ENCODE peak calls at places on chromosomes 6 and 20, in six cellular contexts. H, L, D, Z, F and A are unnamed samples.
A peak's percentile ranks its signal among the peaks of the same experiment; 100 is the strongest.

GRCh38 chr6:139449611-139450000 is 75.2 kb upstream of the CITED2 start:
- DNase-seq in F (no peak), D (no peak), L (peak; percentile 45), H (no peak), Z (no peak), A (peak; percentile 29)

GRCh38 chr6:117531346-117531745 is 48.9 kb downstream of the DCBLD1 start:
- DNase-seq in L (no peak), Z (no peak), D (no peak), F (no peak), H (no peak), A (no peak)

GRCh38 chr6:21527731-21528130 is 65.8 kb upstream of the SOX4 start:
- DNase-seq in Z (no peak), D (no peak), L (peak; percentile 67), H (no peak), F (no peak), A (no peak)

GRCh38 chr20:51375561-51375960 is 167.0 kb downstream of the NFATC2 start:
- DNase-seq in F (no peak), Z (no peak), L (no peak), D (no peak), H (no peak), A (no peak)

GRCh38 chr20:50188879-50189680 is 1.6 kb upstream of the CEBPB start:
- DNase-seq in F (no peak), D (no peak), L (no peak), H (no peak), Z (no peak), A (no peak)

GRCh38 chr20:1130849-1131248 is 12.4 kb downstream of the PSMF1 start:
- DNase-seq in L (no peak), F (no peak), Z (no peak), H (no peak), D (no peak), A (no peak)

GRCh38 chr6:1336246-1336843 is 24.4 kb downstream of the FOXQ1 start:
- DNase-seq in H (no peak), Z (no peak), F (peak; percentile 69), L (peak; percentile 67), D (peak; percentile 58), A (peak; percentile 84)

GRCh38 chr6:11218827-11219826 is 13.3 kb downstream of the NEDD9 start:
- DNase-seq in H (peak; percentile 29), D (no peak), F (peak; percentile 67), Z (no peak), L (peak; percentile 46), A (peak; percentile 65)

GRCh38 chr6:108544586-108544985 is 16.1 kb upstream of the FOXO3 start:
- DNase-seq in F (no peak), D (no peak), H (no peak), Z (peak; percentile 65), L (no peak), A (no peak)

GRCh38 chr6:144284753-144285547 is at the start of gene UTRN:
- DNase-seq in F (peak; percentile 80), L (peak; percentile 45), D (peak; percentile 92), Z (peak; percentile 84), H (peak; percentile 59), A (peak; percentile 51)